ENCODE peak calls at places on chromosomes 7 and 10, in ten cellular contexts. One of them, this sample, is unnamed.

GRCh38 chr7:24113506-24113905 is 170.5 kb upstream of the NPY start:
- DNase-seq in lower lobe of right lung: no peak
- DNase-seq in coronary artery: no peak
- DNase-seq in heart right ventricle: no peak
- DNase-seq in cardiac fibroblast: no peak
- DNase-seq in AG09309: no peak
- DNase-seq in brain microvascular endothelial cell: no peak
- DNase-seq in upper lobe of right lung: no peak
- DNase-seq in breast epithelium: no peak
- DNase-seq in esophagus squamous epithelium: no peak
- DNase-seq in this sample: no peak

GRCh38 chr7:130912086-130912909 is 178.3 kb upstream of the KLF14 start:
- DNase-seq in lower lobe of right lung: no peak
- DNase-seq in coronary artery: peak
- DNase-seq in brain microvascular endothelial cell: no peak
- DNase-seq in breast epithelium: no peak
- DNase-seq in cardiac fibroblast: peak
- DNase-seq in esophagus squamous epithelium: no peak
- DNase-seq in heart right ventricle: no peak
- DNase-seq in AG09309: no peak
- DNase-seq in upper lobe of right lung: no peak
- DNase-seq in this sample: peak

GRCh38 chr10:52778511-52779392 is 6.2 kb upstream of the MBL2 start:
- DNase-seq in esophagus squamous epithelium: no peak
- DNase-seq in heart right ventricle: no peak
- DNase-seq in breast epithelium: no peak
- DNase-seq in upper lobe of right lung: no peak
- DNase-seq in cardiac fibroblast: peak
- DNase-seq in brain microvascular endothelial cell: peak
- DNase-seq in lower lobe of right lung: no peak
- DNase-seq in AG09309: no peak
- DNase-seq in coronary artery: no peak
- DNase-seq in this sample: no peak

GRCh38 chr7:122743211-122743610 is 40.5 kb upstream of the RNF148 start:
- DNase-seq in upper lobe of right lung: no peak
- DNase-seq in cardiac fibroblast: no peak
- DNase-seq in AG09309: no peak
- DNase-seq in heart right ventricle: no peak
- DNase-seq in breast epithelium: no peak
- DNase-seq in esophagus squamous epithelium: no peak
- DNase-seq in coronary artery: no peak
- DNase-seq in lower lobe of right lung: no peak
- DNase-seq in brain microvascular endothelial cell: no peak
- DNase-seq in this sample: no peak

GRCh38 chr7:106284516-106285050 is at the start of gene NAMPT:
- DNase-seq in upper lobe of right lung: no peak
- DNase-seq in coronary artery: no peak
- DNase-seq in lower lobe of right lung: peak
- DNase-seq in breast epithelium: peak
- DNase-seq in brain microvascular endothelial cell: no peak
- DNase-seq in cardiac fibroblast: no peak
- DNase-seq in esophagus squamous epithelium: no peak
- DNase-seq in heart right ventricle: peak
- DNase-seq in AG09309: no peak
- DNase-seq in this sample: no peak

GRCh38 chr10:114856544-114857287 is 35.1 kb downstream of the FHIP2A start:
- DNase-seq in esophagus squamous epithelium: no peak
- DNase-seq in brain microvascular endothelial cell: peak
- DNase-seq in AG09309: peak
- DNase-seq in cardiac fibroblast: peak
- DNase-seq in upper lobe of right lung: no peak
- DNase-seq in heart right ventricle: no peak
- DNase-seq in coronary artery: no peak
- DNase-seq in breast epithelium: no peak
- DNase-seq in lower lobe of right lung: no peak
- DNase-seq in this sample: peak

GRCh38 chr10:123621910-123622309 is 44.2 kb upstream of the GPR26 start:
- DNase-seq in AG09309: peak
- DNase-seq in esophagus squamous epithelium: no peak
- DNase-seq in heart right ventricle: no peak
- DNase-seq in brain microvascular endothelial cell: no peak
- DNase-seq in upper lobe of right lung: no peak
- DNase-seq in cardiac fibroblast: no peak
- DNase-seq in breast epithelium: no peak
- DNase-seq in lower lobe of right lung: no peak
- DNase-seq in coronary artery: no peak
- DNase-seq in this sample: no peak

GRCh38 chr7:81684513-81685262 is 85.2 kb downstream of the HGF start:
- DNase-seq in upper lobe of right lung: peak
- DNase-seq in brain microvascular endothelial cell: peak
- DNase-seq in esophagus squamous epithelium: peak
- DNase-seq in AG09309: peak
- DNase-seq in cardiac fibroblast: peak
- DNase-seq in heart right ventricle: peak
- DNase-seq in coronary artery: peak
- DNase-seq in breast epithelium: peak
- DNase-seq in lower lobe of right lung: peak
- DNase-seq in this sample: peak

GRCh38 chr7:30751257-30751650 is 681 bp upstream of the INMT start:
- DNase-seq in cardiac fibroblast: no peak
- DNase-seq in upper lobe of right lung: no peak
- DNase-seq in coronary artery: no peak
- DNase-seq in esophagus squamous epithelium: no peak
- DNase-seq in heart right ventricle: no peak
- DNase-seq in breast epithelium: no peak
- DNase-seq in brain microvascular endothelial cell: no peak
- DNase-seq in lower lobe of right lung: no peak
- DNase-seq in AG09309: no peak
- DNase-seq in this sample: no peak

GRCh38 chr7:16989883-16990413 is 108.2 kb upstream of the AGR3 start:
- DNase-seq in heart right ventricle: peak
- DNase-seq in lower lobe of right lung: peak
- DNase-seq in upper lobe of right lung: peak
- DNase-seq in breast epithelium: peak
- DNase-seq in cardiac fibroblast: peak
- DNase-seq in AG09309: peak
- DNase-seq in brain microvascular endothelial cell: peak
- DNase-seq in coronary artery: peak
- DNase-seq in esophagus squamous epithelium: no peak
- DNase-seq in this sample: peak

GRCh38 chr10:79505771-79506351 is 6.5 kb upstream of the EIF5AL1 start:
- DNase-seq in esophagus squamous epithelium: no peak
- DNase-seq in cardiac fibroblast: no peak
- DNase-seq in lower lobe of right lung: no peak
- DNase-seq in coronary artery: no peak
- DNase-seq in AG09309: no peak
- DNase-seq in breast epithelium: no peak
- DNase-seq in heart right ventricle: no peak
- DNase-seq in brain microvascular endothelial cell: no peak
- DNase-seq in upper lobe of right lung: no peak
- DNase-seq in this sample: no peak

GRCh38 chr7:45980181-45980905 is 59.3 kb upstream of the IGFBP3 start:
- DNase-seq in lower lobe of right lung: no peak
- DNase-seq in heart right ventricle: no peak
- DNase-seq in brain microvascular endothelial cell: peak
- DNase-seq in upper lobe of right lung: no peak
- DNase-seq in breast epithelium: no peak
- DNase-seq in coronary artery: peak
- DNase-seq in esophagus squamous epithelium: no peak
- DNase-seq in cardiac fibroblast: peak
- DNase-seq in AG09309: no peak
- DNase-seq in this sample: no peak

GRCh38 chr10:103433858-103434257 is 18.3 kb downstream of the CALHM2 start:
- DNase-seq in cardiac fibroblast: peak
- DNase-seq in coronary artery: no peak
- DNase-seq in AG09309: no peak
- DNase-seq in brain microvascular endothelial cell: no peak
- DNase-seq in upper lobe of right lung: no peak
- DNase-seq in breast epithelium: no peak
- DNase-seq in esophagus squamous epithelium: no peak
- DNase-seq in heart right ventricle: peak
- DNase-seq in lower lobe of right lung: peak
- DNase-seq in this sample: no peak

GRCh38 chr7:33725111-33725510 is 180.2 kb upstream of the BMPER start:
- DNase-seq in esophagus squamous epithelium: no peak
- DNase-seq in lower lobe of right lung: no peak
- DNase-seq in brain microvascular endothelial cell: no peak
- DNase-seq in upper lobe of right lung: no peak
- DNase-seq in AG09309: no peak
- DNase-seq in heart right ventricle: no peak
- DNase-seq in coronary artery: no peak
- DNase-seq in cardiac fibroblast: no peak
- DNase-seq in breast epithelium: no peak
- DNase-seq in this sample: no peak

GRCh38 chr10:112949128-112949823 is 771 bp upstream of the TCF7L2 start:
- DNase-seq in esophagus squamous epithelium: no peak
- DNase-seq in coronary artery: no peak
- DNase-seq in cardiac fibroblast: peak
- DNase-seq in upper lobe of right lung: no peak
- DNase-seq in brain microvascular endothelial cell: no peak
- DNase-seq in breast epithelium: no peak
- DNase-seq in heart right ventricle: peak
- DNase-seq in lower lobe of right lung: no peak
- DNase-seq in AG09309: no peak
- DNase-seq in this sample: no peak

GRCh38 chr7:19110026-19110777 is 7.2 kb downstream of the TWIST1 start:
- DNase-seq in breast epithelium: no peak
- DNase-seq in lower lobe of right lung: no peak
- DNase-seq in brain microvascular endothelial cell: no peak
- DNase-seq in AG09309: no peak
- DNase-seq in cardiac fibroblast: no peak
- DNase-seq in esophagus squamous epithelium: no peak
- DNase-seq in upper lobe of right lung: no peak
- DNase-seq in coronary artery: no peak
- DNase-seq in heart right ventricle: no peak
- DNase-seq in this sample: no peak

GRCh38 chr7:19111474-19112143 is 5.8 kb downstream of the TWIST1 start:
- DNase-seq in breast epithelium: no peak
- DNase-seq in coronary artery: no peak
- DNase-seq in lower lobe of right lung: no peak
- DNase-seq in esophagus squamous epithelium: no peak
- DNase-seq in AG09309: no peak
- DNase-seq in brain microvascular endothelial cell: no peak
- DNase-seq in upper lobe of right lung: no peak
- DNase-seq in cardiac fibroblast: no peak
- DNase-seq in heart right ventricle: no peak
- DNase-seq in this sample: no peak

GRCh38 chr7:19112290-19113000 is 5.0 kb downstream of the TWIST1 start:
- DNase-seq in brain microvascular endothelial cell: peak
- DNase-seq in AG09309: no peak
- DNase-seq in cardiac fibroblast: peak
- DNase-seq in upper lobe of right lung: no peak
- DNase-seq in esophagus squamous epithelium: no peak
- DNase-seq in heart right ventricle: no peak
- DNase-seq in breast epithelium: no peak
- DNase-seq in coronary artery: no peak
- DNase-seq in lower lobe of right lung: no peak
- DNase-seq in this sample: peak

GRCh38 chr7:19108985-19109946 is 8.2 kb downstream of the TWIST1 start:
- DNase-seq in coronary artery: no peak
- DNase-seq in breast epithelium: no peak
- DNase-seq in AG09309: no peak
- DNase-seq in brain microvascular endothelial cell: no peak
- DNase-seq in lower lobe of right lung: no peak
- DNase-seq in esophagus squamous epithelium: no peak
- DNase-seq in cardiac fibroblast: no peak
- DNase-seq in heart right ventricle: no peak
- DNase-seq in upper lobe of right lung: no peak
- DNase-seq in this sample: no peak

GRCh38 chr7:19110778-19111175 is 6.7 kb downstream of the TWIST1 start:
- DNase-seq in breast epithelium: no peak
- DNase-seq in upper lobe of right lung: no peak
- DNase-seq in coronary artery: no peak
- DNase-seq in cardiac fibroblast: no peak
- DNase-seq in esophagus squamous epithelium: no peak
- DNase-seq in AG09309: no peak
- DNase-seq in brain microvascular endothelial cell: no peak
- DNase-seq in heart right ventricle: no peak
- DNase-seq in lower lobe of right lung: no peak
- DNase-seq in this sample: no peak
- H3K4me3 ChIP-seq in breast epithelium: no peak
- H3K4me3 ChIP-seq in upper lobe of right lung: no peak
- H3K4me3 ChIP-seq in coronary artery: no peak
- H3K4me3 ChIP-seq in cardiac fibroblast: no peak
- H3K4me3 ChIP-seq in esophagus squamous epithelium: peak
- H3K4me3 ChIP-seq in AG09309: peak
- H3K4me3 ChIP-seq in brain microvascular endothelial cell: no peak
- H3K4me3 ChIP-seq in heart right ventricle: no peak
- H3K4me3 ChIP-seq in lower lobe of right lung: no peak
- H3K4me3 ChIP-seq in this sample: no peak

GRCh38 chr7:151223728-151224127 is 3.3 kb downstream of the ABCF2 start:
- DNase-seq in heart right ventricle: no peak
- DNase-seq in breast epithelium: no peak
- DNase-seq in esophagus squamous epithelium: no peak
- DNase-seq in brain microvascular endothelial cell: no peak
- DNase-seq in AG09309: no peak
- DNase-seq in upper lobe of right lung: no peak
- DNase-seq in lower lobe of right lung: no peak
- DNase-seq in coronary artery: no peak
- DNase-seq in cardiac fibroblast: no peak
- DNase-seq in this sample: no peak
- TF ChIP-seq CTCF in heart right ventricle: no peak
- TF ChIP-seq CTCF in breast epithelium: no peak
- TF ChIP-seq CTCF in esophagus squamous epithelium: no peak
- TF ChIP-seq CTCF in brain microvascular endothelial cell: no peak
- TF ChIP-seq CTCF in AG09309: no peak
- TF ChIP-seq CTCF in upper lobe of right lung: no peak
- TF ChIP-seq CTCF in lower lobe of right lung: no peak
- TF ChIP-seq CTCF in coronary artery: no peak
- TF ChIP-seq CTCF in cardiac fibroblast: no peak
- TF ChIP-seq CTCF in this sample: no peak

GRCh38 chr10:132665946-132666732 is 119.8 kb downstream of the NKX6-2 start:
- DNase-seq in coronary artery: no peak
- DNase-seq in brain microvascular endothelial cell: peak
- DNase-seq in AG09309: peak
- DNase-seq in upper lobe of right lung: no peak
- DNase-seq in cardiac fibroblast: peak
- DNase-seq in heart right ventricle: no peak
- DNase-seq in esophagus squamous epithelium: no peak
- DNase-seq in lower lobe of right lung: peak
- DNase-seq in breast epithelium: no peak
- DNase-seq in this sample: peak
- H3K4me3 ChIP-seq in coronary artery: no peak
- H3K4me3 ChIP-seq in brain microvascular endothelial cell: peak
- H3K4me3 ChIP-seq in AG09309: no peak
- H3K4me3 ChIP-seq in upper lobe of right lung: no peak
- H3K4me3 ChIP-seq in cardiac fibroblast: no peak
- H3K4me3 ChIP-seq in heart right ventricle: no peak
- H3K4me3 ChIP-seq in esophagus squamous epithelium: no peak
- H3K4me3 ChIP-seq in lower lobe of right lung: no peak
- H3K4me3 ChIP-seq in breast epithelium: no peak
- H3K4me3 ChIP-seq in this sample: no peak

DNA sequence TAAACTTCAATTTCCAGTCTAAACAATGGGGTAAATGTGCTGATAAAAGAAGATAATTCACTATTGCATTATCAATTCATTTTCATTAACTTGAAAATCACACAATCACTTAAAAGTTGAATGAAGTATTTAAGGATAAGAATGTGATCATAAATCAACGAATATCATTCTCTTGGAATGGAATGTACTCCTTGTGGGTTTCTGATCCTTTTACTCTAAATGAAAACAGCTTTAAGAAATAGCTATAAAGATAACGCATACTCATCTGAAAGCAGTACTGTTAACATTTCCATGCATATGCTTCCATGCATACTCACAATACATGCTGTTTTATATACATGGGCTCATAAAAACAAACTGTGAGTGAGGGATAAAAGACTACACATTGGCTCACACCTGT is 108.8 kb downstream of the ATE1 start:
- DNase-seq in lower lobe of right lung: no peak
- DNase-seq in esophagus squamous epithelium: no peak
- DNase-seq in heart right ventricle: no peak
- DNase-seq in coronary artery: no peak
- DNase-seq in cardiac fibroblast: no peak
- DNase-seq in AG09309: peak
- DNase-seq in brain microvascular endothelial cell: no peak
- DNase-seq in upper lobe of right lung: no peak
- DNase-seq in breast epithelium: no peak
- DNase-seq in this sample: no peak
- TF ChIP-seq CTCF in lower lobe of right lung: no peak
- TF ChIP-seq CTCF in esophagus squamous epithelium: no peak
- TF ChIP-seq CTCF in heart right ventricle: no peak
- TF ChIP-seq CTCF in coronary artery: no peak
- TF ChIP-seq CTCF in cardiac fibroblast: no peak
- TF ChIP-seq CTCF in AG09309: no peak
- TF ChIP-seq CTCF in brain microvascular endothelial cell: no peak
- TF ChIP-seq CTCF in upper lobe of right lung: no peak
- TF ChIP-seq CTCF in breast epithelium: no peak
- TF ChIP-seq CTCF in this sample: no peak